ENCODE peak calls at places on chromosomes 7 and 10, in six cellular contexts. One of them, this sample, is unnamed.

GRCh38 chr10:88731296-88731695 is 25.2 kb downstream of the LIPK start:
- DNase-seq in neural progenitor cell: peak
- DNase-seq in psoas muscle: no peak
- DNase-seq in PC-3: no peak
- DNase-seq in heart left ventricle: no peak
- DNase-seq in AG04450: no peak
- DNase-seq in this sample: no peak

GRCh38 chr7:25727876-25728275 is 424.1 kb upstream of the NFE2L3 start:
- DNase-seq in AG04450: no peak
- DNase-seq in neural progenitor cell: no peak
- DNase-seq in PC-3: no peak
- DNase-seq in psoas muscle: no peak
- DNase-seq in heart left ventricle: no peak
- DNase-seq in this sample: no peak

GRCh38 chr7:82319674-82320118 is 123.9 kb downstream of the CACNA2D1 start:
- DNase-seq in neural progenitor cell: peak
- DNase-seq in heart left ventricle: peak
- DNase-seq in AG04450: peak
- DNase-seq in psoas muscle: peak
- DNase-seq in PC-3: no peak
- DNase-seq in this sample: no peak

GRCh38 chr10:34814228-34815173 is 595 bp downstream of the PARD3 start:
- DNase-seq in PC-3: peak
- DNase-seq in neural progenitor cell: peak
- DNase-seq in psoas muscle: peak
- DNase-seq in AG04450: no peak
- DNase-seq in heart left ventricle: peak
- DNase-seq in this sample: no peak

GRCh38 chr10:62116896-62117295 is 151.7 kb downstream of the RTKN2 start:
- DNase-seq in psoas muscle: no peak
- DNase-seq in heart left ventricle: no peak
- DNase-seq in AG04450: no peak
- DNase-seq in neural progenitor cell: no peak
- DNase-seq in PC-3: peak
- DNase-seq in this sample: no peak

GRCh38 chr7:36565792-36566356 is 158.4 kb downstream of the AOAH start:
- DNase-seq in heart left ventricle: no peak
- DNase-seq in psoas muscle: no peak
- DNase-seq in PC-3: no peak
- DNase-seq in neural progenitor cell: no peak
- DNase-seq in AG04450: no peak
- DNase-seq in this sample: no peak

GRCh38 chr7:53756946-53757345 is 721.5 kb downstream of the POM121L12 start:
- DNase-seq in neural progenitor cell: no peak
- DNase-seq in psoas muscle: no peak
- DNase-seq in heart left ventricle: no peak
- DNase-seq in PC-3: no peak
- DNase-seq in AG04450: no peak
- DNase-seq in this sample: no peak

GRCh38 chr7:69599879-69600764 is 1.8 kb downstream of the AUTS2 start:
- DNase-seq in neural progenitor cell: peak
- DNase-seq in heart left ventricle: no peak
- DNase-seq in psoas muscle: no peak
- DNase-seq in AG04450: no peak
- DNase-seq in PC-3: no peak
- DNase-seq in this sample: no peak

GRCh38 chr7:148914208-148914777 is 30.2 kb upstream of the EZH2 start:
- DNase-seq in heart left ventricle: no peak
- DNase-seq in neural progenitor cell: no peak
- DNase-seq in psoas muscle: no peak
- DNase-seq in AG04450: peak
- DNase-seq in PC-3: peak
- DNase-seq in this sample: no peak

GRCh38 chr7:16811555-16811954 is 6.8 kb upstream of the AGR2 start:
- DNase-seq in psoas muscle: no peak
- DNase-seq in neural progenitor cell: no peak
- DNase-seq in AG04450: no peak
- DNase-seq in heart left ventricle: no peak
- DNase-seq in PC-3: peak
- DNase-seq in this sample: peak

GRCh38 chr10:48470115-48470892 is 134.6 kb downstream of the ARHGAP22 start:
- DNase-seq in neural progenitor cell: peak
- DNase-seq in PC-3: no peak
- DNase-seq in heart left ventricle: no peak
- DNase-seq in AG04450: no peak
- DNase-seq in psoas muscle: peak
- DNase-seq in this sample: no peak

GRCh38 chr7:137073571-137074325 is 205.3 kb downstream of the CHRM2 start:
- DNase-seq in psoas muscle: no peak
- DNase-seq in neural progenitor cell: no peak
- DNase-seq in PC-3: peak
- DNase-seq in heart left ventricle: no peak
- DNase-seq in AG04450: no peak
- DNase-seq in this sample: no peak

GRCh38 chr7:114806590-114807167 is 115.2 kb upstream of the MDFIC start:
- DNase-seq in heart left ventricle: no peak
- DNase-seq in neural progenitor cell: no peak
- DNase-seq in AG04450: no peak
- DNase-seq in psoas muscle: no peak
- DNase-seq in PC-3: no peak
- DNase-seq in this sample: no peak

GRCh38 chr7:1990001-1990670 is 242.6 kb downstream of the MAD1L1 start:
- DNase-seq in heart left ventricle: peak
- DNase-seq in PC-3: no peak
- DNase-seq in AG04450: no peak
- DNase-seq in psoas muscle: peak
- DNase-seq in neural progenitor cell: no peak
- DNase-seq in this sample: no peak

GRCh38 chr7:43869898-43870240 is 552 bp upstream of the MRPS24 start:
- DNase-seq in AG04450: peak
- DNase-seq in heart left ventricle: no peak
- DNase-seq in PC-3: peak
- DNase-seq in neural progenitor cell: no peak
- DNase-seq in psoas muscle: no peak
- DNase-seq in this sample: peak

GRCh38 chr7:32779167-32779566 is 112.4 kb downstream of the KBTBD2 start:
- DNase-seq in psoas muscle: no peak
- DNase-seq in PC-3: no peak
- DNase-seq in AG04450: no peak
- DNase-seq in neural progenitor cell: no peak
- DNase-seq in heart left ventricle: no peak
- DNase-seq in this sample: no peak

GRCh38 chr7:30879139-30880089 is 32.2 kb upstream of the AQP1 start:
- DNase-seq in neural progenitor cell: peak
- DNase-seq in AG04450: no peak
- DNase-seq in PC-3: no peak
- DNase-seq in psoas muscle: no peak
- DNase-seq in heart left ventricle: no peak
- DNase-seq in this sample: no peak

GRCh38 chr10:29634764-29635625 is at the start of gene SVIL:
- DNase-seq in neural progenitor cell: peak
- DNase-seq in PC-3: peak
- DNase-seq in psoas muscle: peak
- DNase-seq in AG04450: no peak
- DNase-seq in heart left ventricle: peak
- DNase-seq in this sample: no peak

GRCh38 chr7:43884209-43884608 is 14.9 kb upstream of the MRPS24 start:
- DNase-seq in heart left ventricle: no peak
- DNase-seq in psoas muscle: no peak
- DNase-seq in neural progenitor cell: no peak
- DNase-seq in PC-3: no peak
- DNase-seq in AG04450: no peak
- DNase-seq in this sample: no peak

GRCh38 chr7:28800150-28800549 is 158.0 kb downstream of the TRIL start:
- DNase-seq in psoas muscle: peak
- DNase-seq in AG04450: no peak
- DNase-seq in PC-3: no peak
- DNase-seq in neural progenitor cell: no peak
- DNase-seq in heart left ventricle: no peak
- DNase-seq in this sample: no peak

GRCh38 chr10:48511855-48512191 is 93.0 kb downstream of the ARHGAP22 start:
- DNase-seq in PC-3: peak
- DNase-seq in neural progenitor cell: no peak
- DNase-seq in heart left ventricle: no peak
- DNase-seq in AG04450: no peak
- DNase-seq in psoas muscle: no peak
- DNase-seq in this sample: no peak

GRCh38 chr10:91887900-91888225 is 21.4 kb downstream of the FGFBP3 start:
- DNase-seq in heart left ventricle: no peak
- DNase-seq in AG04450: no peak
- DNase-seq in PC-3: no peak
- DNase-seq in psoas muscle: no peak
- DNase-seq in neural progenitor cell: no peak
- DNase-seq in this sample: no peak

GRCh38 chr10:91885362-91886079 is 23.8 kb downstream of the FGFBP3 start:
- DNase-seq in PC-3: no peak
- DNase-seq in psoas muscle: no peak
- DNase-seq in heart left ventricle: no peak
- DNase-seq in neural progenitor cell: no peak
- DNase-seq in AG04450: no peak
- DNase-seq in this sample: no peak

GRCh38 chr10:91891285-91892001 is 17.8 kb downstream of the FGFBP3 start:
- DNase-seq in PC-3: peak
- DNase-seq in heart left ventricle: no peak
- DNase-seq in neural progenitor cell: no peak
- DNase-seq in AG04450: no peak
- DNase-seq in psoas muscle: no peak
- DNase-seq in this sample: no peak

GRCh38 chr10:91883549-91884542 is 25.4 kb downstream of the FGFBP3 start:
- DNase-seq in PC-3: no peak
- DNase-seq in psoas muscle: peak
- DNase-seq in neural progenitor cell: peak
- DNase-seq in AG04450: no peak
- DNase-seq in heart left ventricle: peak
- DNase-seq in this sample: peak

GRCh38 chr10:91887075-91887899 is 22.0 kb downstream of the FGFBP3 start:
- DNase-seq in psoas muscle: peak
- DNase-seq in AG04450: no peak
- DNase-seq in neural progenitor cell: peak
- DNase-seq in PC-3: no peak
- DNase-seq in heart left ventricle: no peak
- DNase-seq in this sample: no peak
- H3K4me3 ChIP-seq in psoas muscle: peak
- H3K4me3 ChIP-seq in AG04450: peak
- H3K4me3 ChIP-seq in neural progenitor cell: peak
- H3K4me3 ChIP-seq in PC-3: no peak
- H3K4me3 ChIP-seq in heart left ventricle: peak
- H3K4me3 ChIP-seq in this sample: peak

DNA sequence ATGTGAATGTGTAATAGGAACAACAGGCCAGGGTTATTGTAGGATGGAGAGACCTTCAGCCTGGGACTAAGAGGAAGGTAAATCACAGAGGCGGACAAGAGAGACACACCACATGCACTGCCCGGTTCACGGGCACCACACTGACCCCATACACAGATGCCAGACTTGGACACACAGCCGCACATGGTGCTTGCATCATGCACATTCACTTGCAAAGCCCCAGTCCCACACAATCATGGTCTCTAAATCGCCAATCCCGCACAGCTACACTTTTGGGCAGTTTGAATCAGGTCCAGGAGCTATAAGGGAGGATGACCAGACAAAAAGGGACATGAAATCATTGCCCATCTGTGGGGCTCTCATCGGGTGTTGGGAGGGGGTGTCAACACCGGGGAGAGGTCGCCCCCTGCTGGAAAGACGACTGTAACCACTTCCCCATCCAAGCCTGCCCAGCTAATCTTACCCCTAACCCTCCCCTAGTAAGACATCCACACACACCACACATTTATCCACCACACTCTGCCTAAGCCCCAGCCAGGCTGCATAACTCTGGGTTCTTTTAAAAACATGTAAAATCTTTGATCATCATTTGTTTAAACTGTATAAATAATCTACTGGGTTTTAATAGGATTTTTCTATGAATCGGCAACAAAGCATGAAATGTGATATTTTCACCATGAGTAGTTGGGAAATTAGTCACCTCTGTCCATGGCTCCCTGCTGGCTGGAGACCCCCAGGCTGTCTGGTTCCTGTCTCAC is 40.5 kb upstream of the SLF2 start:
- DNase-seq in psoas muscle: no peak
- DNase-seq in PC-3: peak
- DNase-seq in neural progenitor cell: peak
- DNase-seq in AG04450: peak
- DNase-seq in heart left ventricle: no peak
- DNase-seq in this sample: no peak
- TF ChIP-seq CTCF in psoas muscle: peak
- TF ChIP-seq CTCF in PC-3: peak
- TF ChIP-seq CTCF in neural progenitor cell: peak
- TF ChIP-seq CTCF in AG04450: peak
- TF ChIP-seq CTCF in heart left ventricle: no peak
- TF ChIP-seq CTCF in this sample: peak

DNA sequence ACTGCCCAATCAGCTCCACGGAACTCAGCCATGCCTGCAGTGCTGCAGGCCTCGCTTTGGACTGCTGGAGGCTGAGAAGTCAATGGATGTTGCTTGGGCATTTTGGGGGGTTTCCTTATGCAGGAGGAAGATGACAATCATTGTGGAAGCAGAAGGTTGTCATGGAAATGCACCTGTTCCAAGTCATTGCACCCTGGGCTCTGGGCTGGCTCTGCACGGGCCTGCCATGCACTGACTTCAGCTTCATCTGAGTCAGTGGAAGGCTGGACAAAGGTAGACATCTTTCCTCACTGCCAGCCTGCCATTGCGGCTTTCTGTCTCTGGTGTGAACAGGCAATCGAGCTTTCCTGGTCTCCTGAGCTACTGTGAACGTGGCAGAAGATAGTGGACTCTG is 217.4 kb downstream of the RPS24 start:
- DNase-seq in psoas muscle: no peak
- DNase-seq in heart left ventricle: no peak
- DNase-seq in PC-3: no peak
- DNase-seq in AG04450: no peak
- DNase-seq in neural progenitor cell: no peak
- DNase-seq in this sample: no peak
- H3K4me3 ChIP-seq in psoas muscle: no peak
- H3K4me3 ChIP-seq in heart left ventricle: no peak
- H3K4me3 ChIP-seq in PC-3: no peak
- H3K4me3 ChIP-seq in AG04450: no peak
- H3K4me3 ChIP-seq in neural progenitor cell: no peak
- H3K4me3 ChIP-seq in this sample: no peak

DNA sequence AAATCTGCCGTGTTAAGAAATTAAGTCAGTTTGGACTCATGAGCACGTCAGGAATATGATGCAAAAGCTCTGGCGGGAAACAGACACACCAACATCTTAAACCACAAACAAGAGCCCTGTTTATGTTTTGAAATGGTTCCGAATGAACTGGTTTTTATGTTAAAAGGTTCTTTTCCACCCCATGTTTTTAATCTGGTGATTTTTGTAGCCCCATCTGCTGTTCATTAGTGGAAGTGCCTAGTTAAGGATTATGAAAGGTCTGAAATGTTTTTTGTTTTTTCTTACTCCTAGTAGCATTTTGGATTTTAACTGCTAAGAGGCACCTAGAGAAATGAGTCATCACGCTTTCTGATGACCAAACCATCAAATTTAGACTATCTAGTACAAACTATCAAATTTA is 404.1 kb upstream of the MKI67 start:
- DNase-seq in heart left ventricle: no peak
- DNase-seq in psoas muscle: no peak
- DNase-seq in AG04450: no peak
- DNase-seq in neural progenitor cell: no peak
- DNase-seq in PC-3: no peak
- DNase-seq in this sample: no peak
- TF ChIP-seq CTCF in heart left ventricle: peak
- TF ChIP-seq CTCF in psoas muscle: peak
- TF ChIP-seq CTCF in AG04450: no peak
- TF ChIP-seq CTCF in neural progenitor cell: peak
- TF ChIP-seq CTCF in PC-3: peak
- TF ChIP-seq CTCF in this sample: no peak

This sample was measured in AG04449.